ENCODE peak calls at places on chromosomes 5 and 9, in eight cellular contexts. R is H9; S is cardiac muscle cell; F is CD8-positive, alpha-beta T cell; B is right atrium auricular region; J is Panc1; O is mammary epithelial cell; K is transverse colon. Z is an unnamed sample.

GRCh38 chr9:28365020-28365640 is 791.8 kb upstream of the C9orf72 start:
- DNase-seq in R (peak), S (peak), F (no peak), B (no peak), J (no peak), O (peak), K (no peak), Z (no peak)

GRCh38 chr9:73979894-73980264 is 517.3 kb upstream of the RORB start:
- DNase-seq in R (no peak), S (peak), F (no peak), B (no peak), J (no peak), O (no peak), K (no peak), Z (no peak)

GRCh38 chr5:169797577-169797976 is 160.5 kb downstream of the DOCK2 start:
- DNase-seq in R (no peak), S (no peak), F (no peak), B (no peak), J (no peak), O (no peak), K (no peak), Z (no peak)

GRCh38 chr5:31995011-31995410 is 179.1 kb downstream of the GOLPH3 start:
- DNase-seq in R (no peak), S (no peak), F (no peak), B (no peak), J (no peak), O (no peak), K (no peak), Z (no peak)

GRCh38 chr9:5813837-5814236 is 19.1 kb downstream of the ERMP1 start:
- DNase-seq in R (no peak), S (no peak), F (no peak), B (no peak), J (no peak), O (peak), K (no peak), Z (no peak)

GRCh38 chr5:31390256-31390655 is 141.6 kb downstream of the DROSHA start:
- DNase-seq in R (no peak), S (no peak), F (no peak), B (no peak), J (no peak), O (no peak), K (no peak), Z (no peak)

GRCh38 chr9:133701981-133702797 is 36.0 kb downstream of the SARDH start:
- DNase-seq in R (no peak), S (peak), F (peak), B (no peak), J (no peak), O (no peak), K (peak), Z (peak)

GRCh38 chr9:136095028-136095494 is at the start of gene NACC2:
- DNase-seq in R (no peak), S (peak), F (no peak), B (no peak), J (no peak), O (peak), K (peak), Z (peak)

GRCh38 chr5:143552680-143553079 is 149.2 kb upstream of the NR3C1 start:
- DNase-seq in R (no peak), S (no peak), F (no peak), B (no peak), J (no peak), O (no peak), K (no peak), Z (no peak)

GRCh38 chr5:160477266-160477970 is 55.8 kb downstream of the PTTG1 start:
- DNase-seq in R (no peak), S (no peak), F (no peak), B (no peak), J (no peak), O (no peak), K (no peak), Z (no peak)

GRCh38 chr5:142720561-142721275 is 34.8 kb upstream of the FGF1 start:
- DNase-seq in R (peak), S (peak), F (no peak), B (no peak), J (no peak), O (peak), K (peak), Z (no peak)

GRCh38 chr5:124738751-124739559 is 7.5 kb downstream of the ZNF608 start:
- DNase-seq in R (peak), S (no peak), F (no peak), B (no peak), J (no peak), O (no peak), K (no peak), Z (no peak)

GRCh38 chr9:136077491-136077890 is 17.6 kb downstream of the NACC2 start:
- DNase-seq in R (no peak), S (no peak), F (no peak), B (no peak), J (no peak), O (no peak), K (no peak), Z (no peak)

GRCh38 chr9:136438548-136438908 is 1.1 kb downstream of the INPP5E start:
- DNase-seq in R (no peak), S (peak), F (no peak), B (no peak), J (no peak), O (peak), K (no peak), Z (peak)

GRCh38 chr5:79025054-79025465 is 40.0 kb upstream of the ARSB start:
- DNase-seq in R (peak), S (peak), F (peak), B (no peak), J (no peak), O (peak), K (peak), Z (peak)

GRCh38 chr5:59673438-59674058 is 220.0 kb downstream of the PDE4D start:
- DNase-seq in R (no peak), S (peak), F (no peak), B (no peak), J (no peak), O (peak), K (no peak), Z (no peak)

GRCh38 chr5:173003360-173003759 is 19.8 kb downstream of the ATP6V0E1 start:
- DNase-seq in R (no peak), S (no peak), F (no peak), B (peak), J (no peak), O (no peak), K (no peak), Z (no peak)

DNA sequence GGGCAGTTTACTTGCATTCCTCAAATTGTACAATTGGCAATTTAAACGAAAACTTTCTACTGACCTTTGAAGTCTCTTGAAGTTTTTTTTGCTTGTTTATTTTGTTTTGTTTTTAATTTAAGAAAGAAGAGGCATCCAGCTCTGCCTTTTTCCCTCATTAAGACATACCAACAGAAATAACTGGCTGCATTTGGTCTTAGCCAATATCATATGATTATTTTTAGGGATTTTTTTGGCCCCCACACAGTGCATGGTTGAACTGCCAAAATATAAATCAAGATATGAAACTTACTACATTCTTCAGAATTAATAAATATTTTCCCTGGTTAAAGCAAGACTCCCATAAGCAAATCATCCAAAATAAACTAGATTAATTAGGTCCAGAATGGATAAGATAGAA is 79.4 kb downstream of the ALDH1A1 start:
- DNase-seq in R (no peak), S (no peak), F (no peak), B (no peak), J (no peak), O (no peak), K (no peak), Z (no peak)
- H3K27ac ChIP-seq in R (no peak), S (no peak), F (no peak), B (no peak), J (no peak), O (no peak), K (peak), Z (no peak)

GRCh38 chr5:81006955-81007636 is 46.9 kb downstream of the RASGRF2 start:
- DNase-seq in R (no peak), S (no peak), F (peak), B (no peak), J (no peak), O (no peak), K (no peak), Z (no peak)
- H3K27ac ChIP-seq in R (no peak), S (no peak), F (peak), B (no peak), J (no peak), O (no peak), K (peak), Z (no peak)

DNA sequence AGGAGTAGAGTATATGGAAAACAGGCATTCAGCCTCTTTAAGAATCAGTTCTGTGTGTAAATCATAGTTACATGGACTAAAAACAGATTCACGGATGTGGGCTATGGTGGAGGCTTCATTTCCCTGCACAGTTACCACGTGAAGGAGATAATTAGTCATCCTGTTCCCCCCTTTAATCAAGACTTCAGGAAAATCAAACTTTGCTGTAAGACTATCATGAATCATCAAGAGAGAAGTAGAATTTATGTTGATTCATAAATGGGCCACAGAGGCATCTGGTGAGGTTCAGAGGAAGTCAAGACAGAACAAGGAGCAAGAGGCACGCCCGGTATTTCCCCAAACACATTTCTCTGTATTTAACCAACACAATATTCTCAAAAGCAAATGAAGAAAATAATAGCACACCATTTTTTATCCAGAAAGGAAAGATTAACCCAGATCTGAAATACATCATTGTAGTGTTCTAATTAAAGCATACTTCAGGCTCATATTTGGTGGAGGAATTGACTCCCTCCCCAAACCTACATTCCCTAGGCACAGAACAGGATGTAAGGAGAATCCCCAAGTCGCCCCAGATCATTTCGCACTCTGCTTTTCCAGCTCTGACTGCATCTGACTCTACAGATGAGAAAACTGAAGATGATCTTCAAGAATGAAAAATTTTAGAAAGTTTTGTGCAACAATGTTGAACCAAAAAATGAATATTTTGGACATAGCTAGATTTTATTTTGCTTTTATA is 175.8 kb upstream of the GAS1 start:
- DNase-seq in R (no peak), S (peak), F (no peak), B (no peak), J (no peak), O (peak), K (no peak), Z (no peak)
- H3K27ac ChIP-seq in R (no peak), S (no peak), F (no peak), B (no peak), J (no peak), O (peak), K (peak), Z (no peak)

GRCh38 chr9:125747765-125748510 is 765 bp downstream of the PBX3 start:
- DNase-seq in R (no peak), S (peak), F (peak), B (no peak), J (no peak), O (no peak), K (peak), Z (peak)

GRCh38 chr9:125747053-125747764 is at the start of gene PBX3:
- DNase-seq in R (no peak), S (peak), F (peak), B (no peak), J (no peak), O (peak), K (peak), Z (peak)

GRCh38 chr9:125749951-125750655 is 2.9 kb downstream of the PBX3 start:
- DNase-seq in R (no peak), S (peak), F (no peak), B (no peak), J (no peak), O (peak), K (no peak), Z (no peak)

GRCh38 chr9:125749287-125749935 is 2.2 kb downstream of the PBX3 start:
- DNase-seq in R (no peak), S (no peak), F (no peak), B (no peak), J (no peak), O (peak), K (no peak), Z (no peak)

DNA sequence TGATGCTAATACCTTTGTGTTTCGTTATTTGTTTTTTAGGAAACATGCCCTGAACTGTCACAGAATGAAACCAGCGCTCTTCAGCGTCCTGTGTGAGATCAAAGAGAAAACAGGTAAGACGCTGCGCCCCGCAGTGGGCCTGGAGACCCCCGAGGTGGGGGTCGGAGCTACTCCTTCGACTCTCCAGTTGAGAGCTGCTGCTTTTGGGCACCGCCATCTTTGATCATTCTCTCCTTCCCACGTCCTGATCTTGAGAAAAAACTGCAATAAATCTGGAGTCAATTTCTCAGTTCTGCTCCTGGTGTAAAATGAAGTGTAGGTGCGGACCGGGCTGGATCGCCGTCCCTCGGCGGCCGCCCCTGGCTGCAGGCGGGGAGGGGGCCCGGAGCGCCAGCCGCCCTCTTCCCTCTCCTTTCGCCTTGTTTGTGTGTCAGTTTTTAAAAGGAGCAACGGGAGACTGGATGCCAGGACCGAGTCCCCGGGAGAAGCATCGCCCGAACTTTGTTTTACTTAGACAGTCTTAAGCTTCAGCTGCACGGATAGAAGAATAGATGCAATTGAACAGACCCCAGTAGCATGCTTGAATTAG is 1.4 kb downstream of the PBX3 start:
- DNase-seq in R (no peak), S (no peak), F (peak), B (no peak), J (no peak), O (peak), K (no peak), Z (peak)
- H3K27ac ChIP-seq in R (no peak), S (peak), F (no peak), B (peak), J (peak), O (peak), K (peak), Z (peak)

DNA sequence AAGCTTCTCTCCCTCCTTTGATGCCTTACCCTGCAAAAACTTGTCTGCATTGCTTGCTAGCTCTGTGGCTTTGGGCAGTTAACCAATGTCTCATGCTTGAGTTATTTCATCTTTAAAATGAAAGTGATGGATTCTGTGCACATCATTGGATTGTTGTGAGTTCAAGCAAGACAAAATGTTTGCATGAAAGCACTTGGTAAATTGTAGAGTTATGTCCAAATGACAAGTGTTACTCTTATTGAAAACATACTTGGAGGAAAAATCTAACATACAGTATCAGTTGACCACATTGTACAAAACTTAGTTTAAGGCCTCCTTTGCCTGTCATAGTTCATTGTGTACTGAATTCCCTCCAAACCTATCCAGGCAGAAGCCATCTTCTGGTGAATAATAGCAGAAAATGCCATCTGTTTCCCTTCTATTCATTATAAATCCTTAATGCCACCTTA is 30.0 kb downstream of the TGFBR1 start:
- DNase-seq in R (no peak), S (peak), F (no peak), B (no peak), J (no peak), O (peak), K (no peak), Z (no peak)
- H3K27ac ChIP-seq in R (no peak), S (no peak), F (peak), B (no peak), J (no peak), O (no peak), K (no peak), Z (no peak)

GRCh38 chr9:88766778-88767503 is 224.3 kb upstream of the S1PR3 start:
- DNase-seq in R (no peak), S (peak), F (no peak), B (no peak), J (no peak), O (peak), K (no peak), Z (no peak)
- H3K27ac ChIP-seq in R (no peak), S (no peak), F (no peak), B (no peak), J (no peak), O (peak), K (no peak), Z (no peak)

DNA sequence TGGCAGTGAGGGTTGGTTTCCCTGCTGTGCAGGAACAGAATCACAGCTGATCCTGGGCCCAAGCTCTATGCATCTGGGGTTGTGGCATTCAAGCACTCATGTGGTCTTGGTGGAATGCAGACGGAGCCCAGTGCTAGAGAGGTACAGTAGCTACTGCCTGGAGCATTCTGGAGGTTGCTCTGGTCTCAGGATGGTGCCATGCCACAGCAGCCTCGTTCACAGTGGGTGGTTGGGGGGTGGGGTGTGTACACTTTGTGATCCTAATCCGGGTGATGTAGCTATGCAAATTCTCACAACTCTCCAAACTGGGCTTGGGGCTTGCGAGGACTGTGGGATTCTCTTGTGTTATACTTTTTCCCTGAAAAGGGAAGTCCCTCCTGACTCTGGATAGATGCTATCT is 45.2 kb downstream of the FGD3 start:
- DNase-seq in R (peak), S (no peak), F (no peak), B (no peak), J (no peak), O (no peak), K (no peak), Z (no peak)
- H3K27ac ChIP-seq in R (no peak), S (no peak), F (no peak), B (no peak), J (no peak), O (no peak), K (no peak), Z (no peak)

GRCh38 chr9:108885643-108886348 is 23.7 kb downstream of the ACTL7A start:
- DNase-seq in R (no peak), S (peak), F (no peak), B (no peak), J (no peak), O (peak), K (peak), Z (no peak)
- H3K27ac ChIP-seq in R (no peak), S (no peak), F (no peak), B (no peak), J (no peak), O (peak), K (no peak), Z (no peak)

GRCh38 chr9:114283551-114284111 is 39.3 kb upstream of the ORM1 start:
- DNase-seq in R (peak), S (no peak), F (no peak), B (no peak), J (no peak), O (no peak), K (no peak), Z (peak)

GRCh38 chr9:114282104-114282485 is 40.8 kb upstream of the ORM1 start:
- DNase-seq in R (peak), S (no peak), F (no peak), B (no peak), J (no peak), O (no peak), K (no peak), Z (peak)

GRCh38 chr9:114282926-114283325 is 40.0 kb upstream of the ORM1 start:
- DNase-seq in R (peak), S (peak), F (no peak), B (no peak), J (no peak), O (peak), K (no peak), Z (peak)

GRCh38 chr9:114281421-114282103 is 41.3 kb upstream of the ORM1 start:
- DNase-seq in R (peak), S (peak), F (no peak), B (no peak), J (no peak), O (no peak), K (no peak), Z (peak)

DNA sequence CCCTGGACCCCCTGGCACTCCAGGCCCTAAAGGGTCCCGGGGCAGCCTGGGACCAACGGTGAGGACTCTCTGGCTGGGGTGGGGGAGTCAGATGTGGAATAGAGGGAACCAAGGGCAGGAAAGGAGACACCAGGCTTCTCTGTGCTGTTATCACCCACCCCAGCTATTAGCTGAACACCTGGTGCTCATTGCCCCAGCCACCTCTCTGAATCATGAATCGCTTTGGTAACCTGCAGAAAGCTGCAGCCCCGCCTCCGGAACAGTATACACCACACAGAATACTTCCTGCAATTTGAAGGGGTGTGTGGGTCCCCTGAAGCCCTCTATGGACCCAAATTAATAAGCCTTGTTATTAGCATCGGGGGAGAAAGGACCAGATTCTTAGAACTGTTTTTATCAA is 40.4 kb upstream of the ORM1 start:
- DNase-seq in R (no peak), S (no peak), F (no peak), B (no peak), J (no peak), O (peak), K (no peak), Z (no peak)
- H3K27ac ChIP-seq in R (no peak), S (no peak), F (no peak), B (no peak), J (no peak), O (peak), K (no peak), Z (no peak)

Z was measured in left lung.